ENCODE peak calls at places on chromosomes 11 and 22, in seven cellular contexts. E, F, Z, J, G, S and O are unnamed samples.

GRCh38 chr11:131928992-131929391 is 558.6 kb downstream of the NTM start:
- DNase-seq in G (no peak), J (no peak), E (no peak), S (no peak), Z (peak), F (no peak), O (no peak)

GRCh38 chr11:57680552-57680874 is 12.6 kb downstream of the ZDHHC5 start:
- DNase-seq in Z (no peak), E (peak), G (peak), F (peak), J (no peak), S (no peak), O (no peak)

GRCh38 chr11:134207538-134208239 is 16.1 kb downstream of the NCAPD3 start:
- DNase-seq in J (no peak), S (peak), F (peak), Z (peak), G (peak), E (peak), O (no peak)

GRCh38 chr22:29517215-29517908 is 36.2 kb downstream of the THOC5 start:
- DNase-seq in G (no peak), Z (no peak), J (no peak), F (no peak), S (peak), E (no peak), O (no peak)

GRCh38 chr22:39308614-39309363 is 10.6 kb downstream of the RPL3 start:
- DNase-seq in E (peak), G (peak), Z (peak), J (peak), F (peak), S (peak), O (no peak)

GRCh38 chr22:23401111-23401909 is 178.8 kb downstream of the IGLL1 start:
- DNase-seq in J (no peak), F (peak), G (peak), S (no peak), Z (no peak), E (peak), O (no peak)

GRCh38 chr11:71962428-71963038 is 33.7 kb downstream of the RNF121 start:
- DNase-seq in J (no peak), F (peak), S (no peak), E (peak), G (peak), Z (no peak), O (peak)

GRCh38 chr11:56885182-56885581 is 103.5 kb upstream of the OR5AK2 start:
- DNase-seq in S (peak), J (no peak), F (no peak), Z (peak), G (no peak), E (no peak), O (no peak)

GRCh38 chr11:64088159-64089026 is 52.7 kb downstream of the FLRT1 start:
- DNase-seq in E (no peak), J (peak), F (no peak), S (no peak), G (no peak), Z (peak), O (peak)
- TF ChIP-seq CTCF in E (peak), J (peak), F (peak), S (no peak), G (peak), Z (peak), O (no peak)

GRCh38 chr11:67698247-67698646 is 23.8 kb upstream of the ALDH3B2 start:
- DNase-seq in J (peak), S (no peak), Z (peak), E (peak), G (peak), F (no peak), O (peak)
- TF ChIP-seq CTCF in J (no peak), S (no peak), Z (peak), E (peak), G (peak), F (peak), O (peak)

DNA sequence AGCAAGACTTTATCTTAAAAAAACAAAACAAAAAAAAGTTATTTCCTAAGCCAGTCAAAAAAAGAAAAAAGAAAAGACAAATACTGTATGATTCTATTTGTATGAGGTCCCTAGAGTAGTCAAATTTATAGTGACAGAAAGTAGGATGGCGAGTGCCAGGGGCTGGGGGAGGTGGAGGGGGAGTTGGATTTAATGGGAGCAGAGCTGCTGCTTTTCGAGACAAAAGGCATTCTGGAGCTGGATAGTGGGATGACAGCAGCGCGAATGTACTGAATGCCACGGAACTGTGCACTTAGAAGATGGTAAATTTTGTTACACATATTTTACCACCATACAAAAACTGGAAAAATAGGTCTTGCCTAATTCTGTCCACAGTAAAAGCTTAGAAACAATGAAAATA is 17.8 kb upstream of the SYT8 start:
- DNase-seq in J (no peak), G (no peak), E (no peak), F (no peak), S (no peak), Z (no peak), O (no peak)
- TF ChIP-seq CTCF in J (no peak), G (no peak), E (no peak), F (no peak), S (no peak), Z (no peak), O (no peak)

GRCh38 chr11:33830903-33831648 is 56.8 kb upstream of the FBXO3 start:
- DNase-seq in J (no peak), F (no peak), E (peak), Z (no peak), S (no peak), G (no peak), O (no peak)

GRCh38 chr11:33829430-33830141 is 55.3 kb upstream of the FBXO3 start:
- DNase-seq in J (peak), S (peak), Z (peak), F (peak), G (peak), E (peak), O (peak)

GRCh38 chr11:33832676-33833075 is 58.4 kb upstream of the FBXO3 start:
- DNase-seq in J (no peak), E (no peak), S (no peak), Z (no peak), F (no peak), G (no peak), O (no peak)

GRCh38 chr11:33835143-33835878 is 56.6 kb downstream of the LMO2 start:
- DNase-seq in E (peak), S (no peak), Z (no peak), F (peak), G (peak), J (peak), O (no peak)
- TF ChIP-seq CTCF in E (peak), S (no peak), Z (peak), F (peak), G (peak), J (peak), O (no peak)

DNA sequence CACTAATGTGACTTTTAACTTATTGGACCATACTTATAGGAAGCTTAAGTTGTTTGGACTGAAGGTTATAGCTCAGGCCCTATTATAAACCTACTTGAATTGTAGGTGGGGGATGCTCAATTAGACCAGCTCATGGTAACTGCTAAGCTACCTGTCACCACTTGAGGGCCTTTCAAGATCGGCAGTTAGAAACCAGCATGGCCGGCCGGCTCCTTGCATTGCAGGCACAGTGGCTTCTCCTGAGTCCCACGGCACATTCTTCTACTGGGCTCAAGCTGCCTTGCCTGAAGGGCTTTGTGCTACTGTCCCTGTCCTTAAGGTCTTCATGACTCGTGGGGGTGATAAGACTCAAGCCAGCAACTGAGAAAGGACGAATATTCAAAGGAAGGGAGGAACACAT is 70.8 kb downstream of the TBC1D22A start:
- DNase-seq in E (no peak), S (peak), G (no peak), J (peak), Z (peak), F (peak), O (no peak)
- TF ChIP-seq CTCF in E (no peak), S (no peak), G (peak), J (no peak), Z (peak), F (peak), O (no peak)

GRCh38 chr22:32820131-32820882 is 18.8 kb downstream of the TIMP3 start:
- DNase-seq in J (no peak), S (no peak), G (peak), Z (no peak), E (peak), F (no peak), O (no peak)

GRCh38 chr22:32815943-32816342 is 14.4 kb downstream of the TIMP3 start:
- DNase-seq in Z (no peak), G (no peak), E (no peak), F (no peak), S (no peak), J (no peak), O (no peak)

GRCh38 chr22:32819120-32819519 is 17.6 kb downstream of the TIMP3 start:
- DNase-seq in G (no peak), J (no peak), Z (no peak), E (no peak), S (no peak), F (no peak), O (no peak)

GRCh38 chr22:32817137-32817536 is 15.6 kb downstream of the TIMP3 start:
- DNase-seq in G (no peak), F (no peak), S (no peak), J (no peak), E (no peak), Z (no peak), O (no peak)

DNA sequence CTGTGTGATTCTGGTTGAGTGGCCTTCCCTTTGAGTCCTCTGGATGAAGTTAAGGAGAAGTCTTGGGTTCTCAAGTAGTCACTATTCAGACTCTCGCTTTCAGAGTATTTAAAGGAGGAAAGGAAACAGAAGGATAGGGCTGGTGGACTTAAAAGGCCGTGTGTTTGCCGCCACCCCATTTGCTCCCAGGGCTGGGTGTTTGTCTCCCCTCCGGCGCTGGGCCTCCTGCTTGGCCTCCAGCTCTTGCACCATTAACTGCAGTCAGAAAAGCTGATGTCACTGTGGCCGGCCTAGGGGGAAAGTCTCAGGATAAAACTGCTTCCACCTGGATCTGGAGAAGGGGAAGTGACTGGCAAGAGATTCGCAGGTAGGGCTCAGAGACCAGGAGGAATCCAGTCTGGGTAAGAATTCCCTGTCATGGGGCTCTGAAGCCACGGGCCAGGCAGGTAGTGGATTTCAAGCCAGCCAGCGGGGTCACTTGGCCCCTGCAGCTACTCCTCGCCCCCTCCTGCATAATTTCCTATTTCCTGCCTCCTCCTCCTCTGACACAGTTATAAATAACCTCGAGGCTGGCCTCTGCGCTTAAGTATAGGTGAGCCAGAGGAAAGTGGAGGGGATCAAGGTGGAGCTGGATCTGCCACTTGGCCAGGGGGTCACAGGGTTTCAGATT is 17.1 kb downstream of the TIMP3 start:
- DNase-seq in J (no peak), E (no peak), Z (no peak), F (no peak), G (no peak), S (no peak), O (no peak)
- TF ChIP-seq CTCF in J (no peak), E (no peak), Z (no peak), F (no peak), G (no peak), S (no peak), O (no peak)

GRCh38 chr11:118436639-118437045 is 350 bp downstream of the KMT2A start:
- DNase-seq in J (no peak), E (peak), S (no peak), F (no peak), Z (peak), G (no peak), O (no peak)

GRCh38 chr11:118434123-118434552 is 2.2 kb upstream of the KMT2A start:
- DNase-seq in G (peak), E (peak), F (peak), J (no peak), S (no peak), Z (peak), O (no peak)

GRCh38 chr11:118435893-118436624 is at the start of gene KMT2A:
- DNase-seq in S (peak), F (peak), Z (peak), J (peak), E (peak), G (peak), O (peak)

GRCh38 chr11:118435233-118435892 is 929 bp upstream of the KMT2A start:
- DNase-seq in J (peak), F (peak), S (peak), G (no peak), Z (peak), E (peak), O (peak)

GRCh38 chr11:118434553-118435232 is 1.6 kb upstream of the KMT2A start:
- DNase-seq in F (peak), Z (peak), G (no peak), E (peak), J (no peak), S (no peak), O (peak)
- TF ChIP-seq CTCF in F (no peak), Z (no peak), G (no peak), E (no peak), J (no peak), S (no peak), O (no peak)

GRCh38 chr11:14669499-14669898 is 25.9 kb downstream of the PDE3B start:
- DNase-seq in F (no peak), Z (no peak), E (no peak), G (no peak), J (no peak), S (no peak), O (no peak)
- TF ChIP-seq CTCF in F (no peak), Z (no peak), E (no peak), G (no peak), J (no peak), S (no peak), O (no peak)